ENCODE peak calls at places on chromosomes 1 and 21, in eight cellular contexts. P is activated CD4-positive, alpha-beta T cell treated with anti-CD3 and anti-CD28 coated beads, Interleukin-2, amount 50 U/mL, for 1 hour; X is GF-D8; G is HS-5; N is GM12892; I is naive B cell; Z is CD8-positive, alpha-beta T cell; M is body of pancreas. V is an unnamed sample.

GRCh38 chr1:183770816-183771128 is 34.1 kb upstream of the RGL1 start:
- DNase-seq in N (peak; percentile 15), G (no peak), P (no peak), I (no peak), Z (no peak), M (no peak), X (no peak), V (no peak)

GRCh38 chr1:188958461-188959115 is 1519.1 kb downstream of the BRINP3 start:
- DNase-seq in X (no peak), G (no peak), P (no peak), I (no peak), M (no peak), N (no peak), Z (no peak), V (no peak)

GRCh38 chr21:42195378-42196031 is 23.4 kb upstream of the ABCG1 start:
- DNase-seq in X (peak; percentile 72), N (no peak), Z (no peak), M (no peak), P (no peak), I (no peak), G (peak; percentile 14), V (no peak)

GRCh38 chr1:71463144-71463543 is 382.3 kb upstream of the ZRANB2 start:
- DNase-seq in M (no peak), I (no peak), P (no peak), G (peak; percentile 18), Z (no peak), N (no peak), X (no peak), V (no peak)

GRCh38 chr1:215526147-215526845 is 40.8 kb upstream of the KCTD3 start:
- DNase-seq in X (peak; percentile 16), P (no peak), G (peak; percentile 38), N (no peak), I (peak; percentile 11), M (no peak), Z (no peak), V (no peak)

GRCh38 chr1:147079400-147080012 is 92.8 kb downstream of the PRKAB2 start:
- DNase-seq in P (no peak), X (no peak), I (no peak), N (no peak), G (no peak), M (no peak), Z (peak; percentile 25), V (no peak)

GRCh38 chr1:187051618-187052232 is 223.0 kb downstream of the PLA2G4A start:
- DNase-seq in Z (no peak), N (no peak), M (no peak), G (peak; percentile 35), X (no peak), I (peak; percentile 11), P (no peak), V (no peak)

GRCh38 chr1:229048221-229048620 is 222.7 kb upstream of the RAB4A start:
- DNase-seq in N (no peak), M (no peak), P (no peak), Z (no peak), G (no peak), X (no peak), I (no peak), V (no peak)

GRCh38 chr1:156025873-156026272 is 5.1 kb upstream of the SSR2 start:
- DNase-seq in I (no peak), P (peak; percentile 22), M (peak; percentile 72), N (peak; percentile 46), Z (peak; percentile 30), G (no peak), X (no peak), V (no peak)

GRCh38 chr1:209607102-209607794 is 23.7 kb downstream of the CAMK1G start:
- DNase-seq in P (no peak), Z (no peak), X (no peak), N (no peak), M (no peak), G (peak; percentile 16), I (no peak), V (no peak)

GRCh38 chr1:178869114-178869697 is 1.7 kb downstream of the ANGPTL1 start:
- DNase-seq in I (no peak), P (no peak), N (no peak), Z (no peak), X (no peak), M (no peak), G (no peak), V (no peak)

GRCh38 chr1:11668516-11668915 is 4.5 kb downstream of the FBXO6 start:
- DNase-seq in N (no peak), M (no peak), P (no peak), G (no peak), Z (no peak), X (no peak), I (no peak), V (no peak)

GRCh38 chr1:165639821-165640623 is 9.0 kb downstream of the MGST3 start:
- DNase-seq in Z (no peak), P (no peak), X (no peak), G (no peak), N (no peak), I (no peak), M (no peak), V (no peak)

GRCh38 chr1:10068605-10069294 is 36.0 kb downstream of the UBE4B start:
- DNase-seq in N (no peak), G (no peak), X (no peak), P (no peak), Z (no peak), M (no peak), I (no peak), V (no peak)

GRCh38 chr1:231107186-231107585 is 54.7 kb upstream of the TRIM67 start:
- DNase-seq in N (no peak), M (no peak), Z (no peak), I (no peak), X (no peak), P (no peak), G (no peak), V (no peak)

GRCh38 chr21:33769057-33769456 is 126.8 kb downstream of the ITSN1 start:
- DNase-seq in P (no peak), Z (no peak), N (no peak), I (no peak), M (no peak), X (no peak), G (no peak), V (no peak)

GRCh38 chr1:48250572-48250971 is 28.1 kb downstream of the SLC5A9 start:
- DNase-seq in G (no peak), M (peak; percentile 19), Z (no peak), N (no peak), X (no peak), P (no peak), I (no peak), V (no peak)

GRCh38 chr1:209368864-209369598 is 214.5 kb upstream of the CAMK1G start:
- DNase-seq in X (no peak), Z (no peak), G (peak; percentile 97), I (no peak), M (peak; percentile 5), N (no peak), P (no peak), V (no peak)

GRCh38 chr1:228391411-228392020 is 15.1 kb downstream of the TRIM11 start:
- DNase-seq in P (no peak), I (no peak), G (no peak), N (no peak), M (no peak), Z (peak; percentile 18), X (no peak), V (no peak)

GRCh38 chr1:204872262-204872881 is 1.7 kb downstream of the NFASC start:
- DNase-seq in M (no peak), I (no peak), P (no peak), Z (no peak), G (no peak), N (no peak), X (no peak), V (no peak)

GRCh38 chr1:246110343-246111219 is 396.5 kb downstream of the SMYD3 start:
- DNase-seq in I (no peak), P (no peak), Z (no peak), X (no peak), M (no peak), G (no peak), N (no peak), V (no peak)

GRCh38 chr1:169959696-169960095 is 66.0 kb upstream of the SCYL3 start:
- DNase-seq in Z (no peak), G (no peak), I (no peak), P (no peak), M (no peak), N (no peak), X (no peak), V (no peak)

GRCh38 chr1:206800411-206800810 is 28.1 kb upstream of the IL10 start:
- DNase-seq in G (no peak), P (no peak), Z (no peak), X (no peak), N (no peak), M (no peak), I (no peak), V (no peak)

GRCh38 chr1:93447481-93448291 is at the start of gene FNBP1L:
- DNase-seq in M (peak; percentile 88), G (no peak), P (peak; percentile 51), X (no peak), I (peak; percentile 64), N (peak; percentile 36), Z (peak; percentile 46), V (peak; percentile 36)

GRCh38 chr21:36337099-36337509 is 17.1 kb downstream of the MORC3 start:
- DNase-seq in N (no peak), G (peak; percentile 41), I (no peak), P (no peak), M (no peak), X (no peak), Z (no peak), V (no peak)

GRCh38 chr21:34892196-34892595 is 156.9 kb downstream of the RUNX1 start:
- DNase-seq in N (no peak), M (no peak), P (no peak), G (no peak), Z (no peak), X (peak; percentile 72), I (no peak), V (no peak)

GRCh38 chr1:159009704-159010361 is at the start of gene IFI16:
- DNase-seq in Z (peak; percentile 56), P (peak; percentile 33), I (peak; percentile 54), G (peak; percentile 93), N (peak; percentile 15), M (peak; percentile 23), X (peak; percentile 82), V (peak; percentile 42)

GRCh38 chr1:113742515-113742914 is 16.8 kb downstream of the PHTF1 start:
- DNase-seq in Z (no peak), P (no peak), G (no peak), N (no peak), X (no peak), I (no peak), M (no peak), V (no peak)

GRCh38 chr1:66648896-66649597 is 103.2 kb upstream of the DYNLT5 start:
- DNase-seq in G (no peak), P (no peak), N (no peak), Z (no peak), X (peak; percentile 7), M (no peak), I (peak; percentile 48), V (no peak)

GRCh38 chr1:56872597-56872996 is 18.0 kb downstream of the C8A start:
- DNase-seq in M (no peak), P (no peak), X (no peak), Z (no peak), N (no peak), G (peak; percentile 15), I (no peak), V (no peak)

GRCh38 chr21:38869946-38870345 is 64.2 kb downstream of the ETS2 start:
- DNase-seq in X (no peak), G (no peak), M (no peak), Z (no peak), I (no peak), P (no peak), N (no peak), V (no peak)

GRCh38 chr1:183379951-183380350 is 38.2 kb downstream of the NMNAT2 start:
- DNase-seq in P (no peak), G (no peak), M (no peak), X (no peak), Z (no peak), I (no peak), N (no peak), V (no peak)

GRCh38 chr1:173303984-173304383 is 96.9 kb upstream of the TNFSF4 start:
- DNase-seq in I (no peak), X (no peak), Z (no peak), P (no peak), M (no peak), N (no peak), G (no peak), V (no peak)

GRCh38 chr1:3623441-3624150 is 1.2 kb upstream of the TPRG1L start:
- DNase-seq in Z (no peak), X (no peak), M (no peak), I (no peak), N (no peak), G (no peak), P (no peak), V (no peak)

V was measured in activated gamma-delta T cell treated with Interleukin-2 at 50 U/mL for 16 hours.